ENCODE peak calls at places on chromosomes 5 and 9, in eight cellular contexts. G is lung, Z is neural crest cell, E is HCT116, N is WTC11, L is uterus, J is adrenal gland, V is heart left ventricle. F is an unnamed sample.

GRCh38 chr9:120730661-120731514 is 16.6 kb upstream of the MEGF9 start:
- DNase-seq in G (peak; percentile 90), Z (no peak), E (no peak), N (no peak), L (no peak), J (no peak), V (no peak), F (no peak)

GRCh38 chr5:74919487-74919886 is 53.3 kb upstream of the FAM169A start:
- DNase-seq in G (no peak), Z (no peak), E (peak; percentile 47), N (no peak), L (no peak), J (no peak), V (no peak), F (no peak)

GRCh38 chr5:1827410-1828397 is 26.5 kb downstream of the NDUFS6 start:
- DNase-seq in G (no peak), Z (no peak), E (no peak), N (peak; percentile 59), L (no peak), J (no peak), V (no peak), F (no peak)

GRCh38 chr5:103389846-103390245 is 131.3 kb downstream of the MACIR start:
- DNase-seq in G (no peak), Z (peak; percentile 18), E (no peak), N (no peak), L (no peak), J (no peak), V (no peak), F (no peak)

GRCh38 chr5:151678146-151678545 is 8.6 kb downstream of the SPARC start:
- DNase-seq in G (no peak), Z (no peak), E (no peak), N (no peak), L (no peak), J (no peak), V (peak; percentile 65), F (no peak)

GRCh38 chr5:171681667-171682066 is 104.0 kb upstream of the SMIM23 start:
- DNase-seq in G (no peak), Z (no peak), E (no peak), N (no peak), L (no peak), J (no peak), V (no peak), F (no peak)

GRCh38 chr5:39201160-39201794 is 18.1 kb downstream of the FYB1 start:
- DNase-seq in G (no peak), Z (no peak), E (no peak), N (no peak), L (no peak), J (no peak), V (no peak), F (no peak)

GRCh38 chr5:110159202-110159601 is 469.5 kb downstream of the MAN2A1 start:
- DNase-seq in G (no peak), Z (no peak), E (no peak), N (no peak), L (no peak), J (no peak), V (no peak), F (no peak)

GRCh38 chr5:93791520-93791972 is 50.1 kb upstream of the POU5F2 start:
- DNase-seq in G (no peak), Z (no peak), E (no peak), N (no peak), L (no peak), J (no peak), V (no peak), F (no peak)
- TF ChIP-seq CTCF in G (no peak), Z (no peak), E (no peak), N (no peak), L (no peak), J (no peak), V (no peak), F (peak; percentile 44)

GRCh38 chr9:97468658-97469448 is 32.6 kb upstream of the TMOD1 start:
- DNase-seq in G (peak; percentile 76), Z (peak; percentile 59), E (peak; percentile 28), N (peak; percentile 77), L (peak; percentile 85), J (peak; percentile 95), V (peak; percentile 80), F (no peak)
- TF ChIP-seq CTCF in G (peak; percentile 75), Z (peak; percentile 77), E (peak; percentile 87), N (peak; percentile 38), L (peak; percentile 84), J (peak; percentile 55), V (peak; percentile 80), F (peak; percentile 66)

DNA sequence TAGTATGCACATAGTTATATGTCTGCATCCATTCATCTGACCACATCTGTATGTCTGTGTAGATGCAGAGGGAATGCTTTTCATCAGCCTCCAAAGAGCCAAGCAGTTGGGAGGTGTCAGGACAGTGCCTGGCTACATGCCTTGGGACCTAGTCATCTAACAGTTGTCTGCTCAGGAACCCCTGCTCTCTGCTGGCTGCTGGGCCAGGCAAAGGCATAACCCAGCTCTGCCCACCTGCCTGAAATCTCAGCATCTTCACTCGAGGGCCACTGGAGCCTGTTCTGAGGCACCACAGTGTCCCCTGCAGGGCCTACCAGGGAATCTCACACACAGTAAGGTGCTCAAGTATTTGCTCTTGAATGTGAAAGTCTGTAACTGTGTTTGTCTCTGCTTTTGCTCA is 3.7 kb downstream of the C9orf50 start:
- DNase-seq in G (no peak), Z (no peak), E (no peak), N (peak; percentile 59), L (no peak), J (no peak), V (no peak), F (no peak)
- TF ChIP-seq CTCF in G (no peak), Z (peak; percentile 60), E (peak; percentile 82), N (peak; percentile 26), L (no peak), J (no peak), V (no peak), F (peak; percentile 55)

GRCh38 chr5:95448836-95449235 is 57.7 kb downstream of the FAM81B start:
- DNase-seq in G (no peak), Z (no peak), E (no peak), N (no peak), L (no peak), J (no peak), V (no peak), F (no peak)

GRCh38 chr5:95446560-95447221 is 55.5 kb downstream of the FAM81B start:
- DNase-seq in G (no peak), Z (no peak), E (no peak), N (no peak), L (no peak), J (no peak), V (no peak), F (no peak)

GRCh38 chr5:95446009-95446408 is 54.8 kb downstream of the FAM81B start:
- DNase-seq in G (no peak), Z (no peak), E (peak; percentile 10), N (no peak), L (no peak), J (no peak), V (no peak), F (no peak)

GRCh38 chr5:95441631-95442030 is 50.5 kb downstream of the FAM81B start:
- DNase-seq in G (no peak), Z (no peak), E (no peak), N (no peak), L (no peak), J (no peak), V (no peak), F (no peak)

GRCh38 chr5:95445442-95445841 is 54.3 kb downstream of the FAM81B start:
- DNase-seq in G (no peak), Z (no peak), E (no peak), N (no peak), L (no peak), J (no peak), V (no peak), F (no peak)
- TF ChIP-seq CTCF in G (no peak), Z (no peak), E (no peak), N (no peak), L (no peak), J (no peak), V (no peak), F (no peak)

GRCh38 chr5:132072070-132072469 is 1.5 kb upstream of the CSF2 start:
- DNase-seq in G (no peak), Z (no peak), E (no peak), N (no peak), L (no peak), J (no peak), V (no peak), F (no peak)
- TF ChIP-seq CTCF in G (no peak), Z (no peak), E (no peak), N (no peak), L (no peak), J (no peak), V (no peak), F (no peak)

GRCh38 chr5:173550641-173551040 is 65.8 kb downstream of the BOD1 start:
- DNase-seq in G (no peak), Z (no peak), E (no peak), N (no peak), L (no peak), J (no peak), V (no peak), F (no peak)

GRCh38 chr5:173554989-173555705 is 61.3 kb downstream of the BOD1 start:
- DNase-seq in G (no peak), Z (no peak), E (no peak), N (no peak), L (no peak), J (no peak), V (no peak), F (no peak)

GRCh38 chr5:173557123-173557903 is 59.1 kb downstream of the BOD1 start:
- DNase-seq in G (no peak), Z (no peak), E (no peak), N (no peak), L (no peak), J (no peak), V (no peak), F (no peak)

GRCh38 chr5:173554038-173554955 is 62.2 kb downstream of the BOD1 start:
- DNase-seq in G (no peak), Z (no peak), E (no peak), N (no peak), L (no peak), J (no peak), V (no peak), F (no peak)

DNA sequence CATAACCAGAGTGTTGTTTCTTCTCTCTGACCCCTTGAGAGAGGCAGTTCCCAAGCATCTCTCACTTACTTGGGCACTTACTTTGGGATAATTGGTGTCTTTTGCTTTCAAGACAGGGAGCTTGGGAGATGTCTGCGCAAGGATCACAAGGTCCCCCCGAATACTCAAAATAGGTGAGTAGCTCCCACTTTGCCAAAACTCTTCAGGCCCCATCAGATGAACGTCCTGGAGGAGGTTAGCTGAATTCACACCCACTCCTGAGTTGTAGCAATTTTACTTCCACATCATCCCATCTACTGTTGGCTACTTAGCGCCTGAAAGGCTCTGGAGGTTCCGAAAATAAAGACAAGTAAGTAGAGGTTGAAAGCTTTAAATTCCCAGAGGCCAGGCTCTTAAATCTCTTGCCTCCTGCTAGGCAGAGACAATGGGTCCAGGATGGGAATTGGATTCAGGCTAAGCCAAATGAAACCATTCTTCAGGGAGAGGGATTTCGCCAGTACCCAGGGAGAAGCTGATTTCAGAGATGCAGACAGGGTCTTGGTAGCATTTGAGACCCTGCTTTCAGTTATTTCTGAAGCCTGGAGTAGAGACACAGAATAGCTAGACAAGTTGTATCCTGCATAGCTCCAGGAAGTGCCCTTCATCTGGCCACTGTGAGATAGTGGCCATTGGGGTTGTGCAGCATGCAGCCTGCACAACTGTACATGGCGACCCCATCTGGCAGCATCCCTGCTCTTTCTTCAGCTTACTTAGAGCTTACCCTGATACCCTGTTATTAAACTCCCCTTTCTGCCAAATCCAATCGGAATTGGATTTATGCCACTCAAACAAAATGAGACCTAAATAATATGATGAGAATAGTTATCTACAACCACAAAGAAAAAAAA is 60.1 kb downstream of the BOD1 start:
- DNase-seq in G (no peak), Z (no peak), E (no peak), N (no peak), L (no peak), J (no peak), V (no peak), F (no peak)
- TF ChIP-seq CTCF in G (no peak), Z (no peak), E (no peak), N (no peak), L (no peak), J (no peak), V (no peak), F (no peak)